ENCODE peak calls at places on chromosomes 2 and 18, in six cellular contexts. E, H, M, D, O and P are unnamed samples.

GRCh38 chr2:18901255-18901654 is 311.9 kb upstream of the NT5C1B start:
- DNase-seq in E (no peak), H (no peak), M (no peak), D (no peak), O (no peak), P (no peak)

GRCh38 chr2:26946841-26947784 is 23.3 kb upstream of the MAPRE3 start:
- DNase-seq in E (no peak), H (no peak), M (no peak), D (no peak), O (no peak), P (no peak)

GRCh38 chr18:1488394-1488793 is 583.7 kb downstream of the ADCYAP1 start:
- DNase-seq in E (no peak), H (no peak), M (no peak), D (no peak), O (no peak), P (no peak)

GRCh38 chr2:73964223-73964622 is 20.5 kb upstream of the TET3 start:
- DNase-seq in E (no peak), H (no peak), M (no peak), D (no peak), O (no peak), P (no peak)

GRCh38 chr2:88729061-88729745 is 37.7 kb downstream of the RPIA start:
- DNase-seq in E (no peak), H (no peak), M (no peak), D (no peak), O (peak), P (no peak)

GRCh38 chr2:3264010-3264744 is 113.4 kb downstream of the EIPR1 start:
- DNase-seq in E (no peak), H (no peak), M (no peak), D (no peak), O (no peak), P (peak)

GRCh38 chr2:15738965-15739364 is 147.3 kb downstream of the DDX1 start:
- DNase-seq in E (no peak), H (no peak), M (no peak), D (no peak), O (no peak), P (no peak)

GRCh38 chr18:9323750-9324445 is 10.7 kb upstream of the TWSG1 start:
- DNase-seq in E (no peak), H (no peak), M (no peak), D (no peak), O (no peak), P (no peak)

GRCh38 chr2:140177081-140177480 is 1396.9 kb upstream of the NXPH2 start:
- DNase-seq in E (no peak), H (no peak), M (no peak), D (no peak), O (no peak), P (no peak)

GRCh38 chr18:21443776-21444464 is 156.6 kb downstream of the ESCO1 start:
- DNase-seq in E (no peak), H (no peak), M (no peak), D (no peak), O (no peak), P (no peak)

GRCh38 chr18:21650301-21650700 is 38.2 kb downstream of the SNRPD1 start:
- DNase-seq in E (no peak), H (no peak), M (no peak), D (no peak), O (no peak), P (no peak)

GRCh38 chr18:54931152-54931551 is 28.1 kb downstream of the CCDC68 start:
- DNase-seq in E (no peak), H (no peak), M (no peak), D (no peak), O (no peak), P (no peak)

GRCh38 chr2:6556755-6557154 is 309.0 kb downstream of the CMPK2 start:
- DNase-seq in E (peak), H (no peak), M (no peak), D (no peak), O (peak), P (no peak)

GRCh38 chr18:32358529-32358928 is 112.2 kb downstream of the GAREM1 start:
- DNase-seq in E (no peak), H (no peak), M (no peak), D (no peak), O (no peak), P (no peak)

GRCh38 chr2:128315122-128315828 is 3.4 kb downstream of the HS6ST1 start:
- DNase-seq in E (no peak), H (peak), M (no peak), D (no peak), O (no peak), P (no peak)

GRCh38 chr18:9025104-9025838 is 77.2 kb upstream of the NDUFV2 start:
- DNase-seq in E (no peak), H (no peak), M (no peak), D (no peak), O (no peak), P (peak)

GRCh38 chr2:36413218-36413617 is 57.6 kb downstream of the CRIM1 start:
- DNase-seq in E (peak), H (no peak), M (no peak), D (no peak), O (peak), P (no peak)

GRCh38 chr2:188786368-188786781 is 187.8 kb upstream of the COL3A1 start:
- DNase-seq in E (peak), H (no peak), M (peak), D (no peak), O (peak), P (no peak)

GRCh38 chr2:112640800-112641675 is 4.7 kb upstream of the SLC20A1 start:
- DNase-seq in E (peak), H (peak), M (no peak), D (no peak), O (peak), P (no peak)